ENCODE peak calls at places on chromosomes 2 and 18, in five cellular contexts. L is trophoblast cell, X is neuronal stem cell, Q is mesenchymal stem cell, B is H1. G is an unnamed sample.

GRCh38 chr2:180872256-180872655 is 108.1 kb upstream of the UBE2E3 start:
- DNase-seq in Q (peak), X (no peak), B (no peak), L (no peak), G (no peak)

GRCh38 chr2:95076705-95077520 is 44.7 kb downstream of the MRPS5 start:
- DNase-seq in X (peak), B (peak), L (peak), Q (peak), G (peak)

GRCh38 chr2:64645014-64645418 is 8.7 kb downstream of the SERTAD2 start:
- DNase-seq in L (peak), Q (peak), X (peak), B (peak), G (peak)

GRCh38 chr18:79590191-79591039 is 89.2 kb upstream of the CTDP1 start:
- DNase-seq in L (no peak), Q (no peak), B (no peak), X (no peak), G (no peak)

GRCh38 chr2:133097666-133098065 is 427.7 kb upstream of the LYPD1 start:
- DNase-seq in X (no peak), L (no peak), B (no peak), Q (peak), G (no peak)

GRCh38 chr18:58781627-58782194 is 83.0 kb upstream of the ZNF532 start:
- DNase-seq in X (peak), B (peak), Q (peak), L (peak), G (peak)

GRCh38 chr2:41967426-41968181 is 80.2 kb upstream of the PKDCC start:
- DNase-seq in B (no peak), L (no peak), X (no peak), Q (no peak), G (no peak)

GRCh38 chr18:58209326-58209725 is 165.3 kb downstream of the NEDD4L start:
- DNase-seq in Q (peak), B (no peak), L (no peak), X (no peak), G (no peak)

GRCh38 chr2:231191896-231192872 is 6.2 kb upstream of the ARMC9 start:
- DNase-seq in B (peak), L (no peak), Q (peak), X (no peak), G (peak)

GRCh38 chr2:32937602-32938450 is 8.9 kb upstream of the LTBP1 start:
- DNase-seq in L (peak), Q (peak), X (no peak), B (peak), G (peak)

GRCh38 chr2:237391140-237391539 is 22.8 kb downstream of the COL6A3 start:
- DNase-seq in Q (no peak), X (no peak), L (no peak), B (no peak), G (no peak)

GRCh38 chr18:58270396-58270795 is 226.4 kb downstream of the NEDD4L start:
- DNase-seq in B (no peak), L (no peak), Q (no peak), X (no peak), G (no peak)

GRCh38 chr18:28167835-28168349 is 9.0 kb downstream of the CDH2 start:
- DNase-seq in X (no peak), Q (no peak), L (no peak), B (no peak), G (no peak)

GRCh38 chr2:96953611-96954489 is 32.5 kb downstream of the FAM178B start:
- DNase-seq in Q (no peak), X (no peak), B (no peak), L (no peak), G (no peak)

GRCh38 chr2:160301420-160301819 is 101.3 kb upstream of the ITGB6 start:
- DNase-seq in Q (no peak), B (no peak), L (no peak), X (no peak), G (no peak)

GRCh38 chr2:161208527-161209139 is 48.4 kb downstream of the TANK start:
- DNase-seq in Q (peak), X (no peak), L (no peak), B (no peak), G (peak)

GRCh38 chr2:97741251-97741650 is 27.9 kb downstream of the ZAP70 start:
- DNase-seq in X (no peak), B (no peak), Q (no peak), L (no peak), G (no peak)

GRCh38 chr2:207385903-207386302 is 143.9 kb upstream of the CREB1 start:
- DNase-seq in L (no peak), X (no peak), Q (peak), B (no peak), G (no peak)

GRCh38 chr2:98867539-98868309 is 68.3 kb downstream of the CRACDL start:
- DNase-seq in L (no peak), Q (no peak), B (no peak), X (no peak), G (no peak)

GRCh38 chr18:1708006-1708405 is 803.3 kb downstream of the ADCYAP1 start:
- DNase-seq in X (no peak), B (no peak), L (no peak), Q (no peak), G (no peak)
- H2BK12ac ChIP-seq in X (no peak), B (no peak), L (no peak), Q (no peak), G (no peak)

GRCh38 chr2:174781298-174781697 is 17.0 kb upstream of the CHRNA1 start:
- DNase-seq in X (no peak), B (no peak), Q (no peak), L (no peak), G (no peak)
- H3K18ac ChIP-seq in X (peak), B (no peak), Q (no peak), L (no peak), G (no peak)

GRCh38 chr2:7169631-7170030 is 252.4 kb downstream of the RNF144A start:
- DNase-seq in X (no peak), L (no peak), B (no peak), Q (no peak), G (no peak)
- H2BK12ac ChIP-seq in X (no peak), L (no peak), B (no peak), Q (no peak), G (no peak)

GRCh38 chr2:8170954-8171353 is 510.9 kb upstream of the ID2 start:
- DNase-seq in B (no peak), X (no peak), L (no peak), Q (no peak), G (no peak)

GRCh38 chr2:8169443-8169842 is 512.4 kb upstream of the ID2 start:
- DNase-seq in X (no peak), L (no peak), B (no peak), Q (no peak), G (no peak)

GRCh38 chr2:8170552-8170951 is 511.3 kb upstream of the ID2 start:
- DNase-seq in X (no peak), Q (no peak), L (no peak), B (no peak), G (no peak)

GRCh38 chr2:8172661-8173060 is 509.2 kb upstream of the ID2 start:
- DNase-seq in Q (no peak), L (no peak), B (no peak), X (no peak), G (no peak)

DNA sequence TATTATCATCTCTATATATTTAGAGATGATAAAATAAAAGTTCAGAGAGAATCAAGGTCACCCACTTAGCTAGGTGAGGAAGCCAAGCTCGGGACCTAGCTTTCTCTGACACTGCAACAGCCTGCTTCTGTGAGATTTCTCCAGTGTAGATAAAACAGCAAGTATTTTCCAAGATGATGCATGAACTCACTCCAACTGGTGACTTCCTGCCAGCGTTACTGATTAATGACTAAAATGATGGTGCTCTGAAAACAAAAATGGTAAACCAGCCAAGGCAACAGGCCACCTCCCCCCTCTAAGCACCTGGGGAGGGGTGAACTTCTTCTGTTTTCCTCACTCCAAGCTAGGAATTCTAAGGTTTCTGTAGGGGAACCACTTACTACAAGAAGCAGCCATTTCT is 510.2 kb upstream of the ID2 start:
- DNase-seq in X (no peak), L (no peak), Q (no peak), B (no peak), G (no peak)
- H3K18ac ChIP-seq in X (no peak), L (no peak), Q (no peak), B (no peak), G (no peak)

GRCh38 chr2:122804494-122804893 is 1049.0 kb downstream of the TSN start:
- DNase-seq in X (no peak), L (no peak), B (no peak), Q (no peak), G (no peak)

GRCh38 chr2:122805346-122805745 is 1049.9 kb downstream of the TSN start:
- DNase-seq in Q (no peak), L (no peak), X (no peak), B (no peak), G (no peak)

GRCh38 chr2:122808286-122808969 is 1053.0 kb downstream of the TSN start:
- DNase-seq in Q (no peak), B (no peak), L (no peak), X (no peak), G (no peak)
- H2BK12ac ChIP-seq in Q (no peak), B (no peak), L (no peak), X (no peak), G (no peak)

DNA sequence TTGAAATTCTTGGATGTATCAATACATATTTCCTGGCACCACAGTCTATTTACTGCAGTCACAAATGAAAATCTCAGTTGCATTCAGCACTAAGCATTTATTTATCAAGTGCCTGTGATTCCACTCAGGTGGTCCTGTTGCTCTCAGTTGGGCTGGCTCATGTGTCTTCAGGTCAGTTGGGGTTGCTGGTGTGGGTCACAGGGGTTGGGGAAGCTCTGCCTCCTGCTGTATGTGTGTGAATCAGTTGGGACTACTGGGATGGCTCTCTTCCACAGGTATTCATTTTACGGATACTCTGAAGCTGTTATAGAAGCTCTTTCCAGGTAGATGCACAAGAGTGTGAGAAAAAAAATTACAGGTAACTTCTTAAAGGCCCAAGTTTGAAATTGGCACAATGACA is 249.0 kb upstream of the GCFC2 start:
- DNase-seq in X (no peak), B (no peak), L (no peak), Q (no peak), G (no peak)
- H3K18ac ChIP-seq in X (no peak), B (no peak), L (no peak), Q (no peak), G (no peak)

GRCh38 chr2:70570041-70570661 is 16.5 kb upstream of the TGFA start:
- DNase-seq in Q (no peak), L (peak), X (no peak), B (no peak), G (peak)

GRCh38 chr2:70569559-70569958 is 15.9 kb upstream of the TGFA start:
- DNase-seq in X (no peak), Q (no peak), B (no peak), L (no peak), G (no peak)

GRCh38 chr2:70566906-70567305 is 13.3 kb upstream of the TGFA start:
- DNase-seq in Q (no peak), B (no peak), L (no peak), X (no peak), G (no peak)

GRCh38 chr2:70565039-70565731 is 11.6 kb upstream of the TGFA start:
- DNase-seq in B (no peak), Q (no peak), L (no peak), X (peak), G (no peak)

DNA sequence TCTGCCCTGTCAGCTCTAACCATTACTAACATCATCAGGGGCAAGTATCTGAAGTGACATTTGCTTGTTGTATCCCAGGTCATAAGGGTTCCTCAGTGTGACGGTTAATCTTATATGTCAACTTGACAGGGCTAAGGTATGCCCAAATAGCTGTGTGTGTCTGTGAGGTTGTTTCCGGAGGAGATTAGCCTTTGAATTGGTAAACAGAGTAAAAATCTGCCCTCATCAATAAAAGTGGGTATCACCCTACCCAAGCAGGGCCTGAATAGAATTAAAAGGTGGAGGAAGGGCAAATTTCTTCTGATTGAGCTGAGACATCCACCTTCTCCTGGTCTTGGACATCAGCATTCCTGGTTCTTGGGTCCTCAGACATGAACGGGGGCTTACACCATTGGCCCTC is 12.8 kb upstream of the TGFA start:
- DNase-seq in B (no peak), Q (no peak), X (no peak), L (no peak), G (no peak)
- H2BK12ac ChIP-seq in B (no peak), Q (no peak), X (no peak), L (no peak), G (no peak)

GRCh38 chr2:173092844-173093402 is 17.3 kb downstream of the MAP3K20 start:
- DNase-seq in L (no peak), B (no peak), X (no peak), Q (no peak), G (no peak)
- H3K18ac ChIP-seq in L (no peak), B (no peak), X (no peak), Q (no peak), G (no peak)

GRCh38 chr2:80515961-80516360 is 211.4 kb upstream of the LRRTM1 start:
- DNase-seq in Q (no peak), B (no peak), L (no peak), X (no peak), G (no peak)

GRCh38 chr2:80519121-80519643 is 214.6 kb upstream of the LRRTM1 start:
- DNase-seq in X (no peak), L (no peak), B (no peak), Q (no peak), G (no peak)

GRCh38 chr2:80517301-80517700 is 212.7 kb upstream of the LRRTM1 start:
- DNase-seq in Q (peak), L (no peak), B (no peak), X (no peak), G (no peak)

GRCh38 chr2:80525152-80525551 is 220.6 kb upstream of the LRRTM1 start:
- DNase-seq in X (no peak), L (no peak), Q (no peak), B (no peak), G (no peak)

GRCh38 chr2:80519699-80520291 is 215.2 kb upstream of the LRRTM1 start:
- DNase-seq in Q (no peak), L (no peak), B (no peak), X (no peak), G (no peak)
- H2BK12ac ChIP-seq in Q (no peak), L (no peak), B (no peak), X (no peak), G (no peak)

DNA sequence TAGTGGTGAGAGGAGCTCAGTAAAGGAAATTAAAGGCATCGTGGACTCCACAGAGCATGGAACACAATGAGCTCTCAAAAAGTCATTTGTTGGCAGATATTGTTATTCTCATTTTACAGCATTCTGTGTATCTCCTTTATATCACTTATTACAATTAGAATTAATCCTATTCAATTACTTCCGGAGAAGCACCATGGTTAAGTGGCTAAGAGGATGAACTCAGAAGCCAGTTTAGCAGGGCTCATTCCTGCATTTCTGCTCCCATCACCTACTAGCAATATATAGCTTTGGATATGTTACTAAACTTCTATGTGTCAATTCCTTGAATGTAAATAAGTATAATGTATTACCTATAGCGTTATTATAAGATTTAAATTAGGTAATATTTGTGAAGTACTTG is 683.3 kb downstream of the IRS1 start:
- DNase-seq in X (no peak), L (no peak), B (no peak), Q (no peak), G (no peak)
- H3K18ac ChIP-seq in X (no peak), L (no peak), B (no peak), Q (no peak), G (no peak)